ENCODE peak calls at places on chromosomes 3 and 15, in six cellular contexts. P, Y, D, R, J and F are unnamed samples.
A peak's percentile ranks its signal among the peaks of the same experiment; 100 is the strongest.

GRCh38 chr15:40545457-40545856 is 19.4 kb downstream of the CCDC32 start:
- DNase-seq in P (no peak), R (no peak), D (no peak), J (no peak), Y (no peak), F (no peak)

GRCh38 chr3:14298991-14299555 is 103.3 kb upstream of the SLC6A6 start:
- DNase-seq in J (no peak), D (no peak), Y (no peak), P (no peak), R (no peak), F (no peak)

GRCh38 chr3:126305427-126305826 is 51.8 kb downstream of the KLF15 start:
- DNase-seq in D (no peak), Y (no peak), J (no peak), P (no peak), R (peak; percentile 42), F (no peak)

GRCh38 chr15:96121521-96121920 is 209.0 kb upstream of the NR2F2 start:
- DNase-seq in J (no peak), Y (no peak), P (no peak), R (peak; percentile 67), D (no peak), F (peak; percentile 82)

GRCh38 chr3:133282239-133282638 is 117.6 kb upstream of the BFSP2 start:
- DNase-seq in J (no peak), R (peak; percentile 61), D (no peak), P (no peak), Y (no peak), F (peak; percentile 16)

GRCh38 chr15:57820119-57820518 is 113.6 kb downstream of the POLR2M start:
- DNase-seq in R (peak; percentile 23), P (no peak), D (no peak), Y (no peak), J (no peak), F (peak; percentile 28)

GRCh38 chr3:10585945-10586344 is 80.6 kb upstream of the ATP2B2 start:
- DNase-seq in Y (no peak), J (no peak), R (no peak), D (no peak), P (no peak), F (no peak)

GRCh38 chr3:111252795-111253194 is 181.2 kb downstream of the NECTIN3 start:
- DNase-seq in R (peak; percentile 24), J (no peak), P (no peak), Y (no peak), D (no peak), F (peak; percentile 39)

GRCh38 chr3:44289882-44290462 is 48.3 kb downstream of the TOPAZ1 start:
- DNase-seq in Y (no peak), R (no peak), J (no peak), P (no peak), D (no peak), F (no peak)

GRCh38 chr15:64856429-64857145 is 14.9 kb downstream of the PLEKHO2 start:
- DNase-seq in P (no peak), D (peak; percentile 38), J (no peak), R (peak; percentile 50), Y (no peak), F (no peak)

GRCh38 chr15:64851503-64851840 is 9.8 kb downstream of the PLEKHO2 start:
- DNase-seq in P (no peak), Y (no peak), D (no peak), R (peak; percentile 91), J (peak; percentile 73), F (peak; percentile 77)

GRCh38 chr15:64854526-64854925 is 12.8 kb downstream of the PLEKHO2 start:
- DNase-seq in D (no peak), Y (no peak), J (no peak), R (no peak), P (no peak), F (no peak)

GRCh38 chr15:64855206-64856000 is 13.7 kb downstream of the PLEKHO2 start:
- DNase-seq in J (no peak), Y (no peak), P (no peak), R (no peak), D (no peak), F (no peak)

GRCh38 chr15:64854041-64854440 is 12.3 kb downstream of the PLEKHO2 start:
- DNase-seq in D (no peak), J (no peak), R (peak; percentile 35), P (no peak), Y (no peak), F (no peak)
- H3K27ac ChIP-seq in D (no peak overlapping the region), J (no peak overlapping the region), R (no peak overlapping the region), P (no peak overlapping the region), Y (no peak overlapping the region), F (no peak overlapping the region)

DNA sequence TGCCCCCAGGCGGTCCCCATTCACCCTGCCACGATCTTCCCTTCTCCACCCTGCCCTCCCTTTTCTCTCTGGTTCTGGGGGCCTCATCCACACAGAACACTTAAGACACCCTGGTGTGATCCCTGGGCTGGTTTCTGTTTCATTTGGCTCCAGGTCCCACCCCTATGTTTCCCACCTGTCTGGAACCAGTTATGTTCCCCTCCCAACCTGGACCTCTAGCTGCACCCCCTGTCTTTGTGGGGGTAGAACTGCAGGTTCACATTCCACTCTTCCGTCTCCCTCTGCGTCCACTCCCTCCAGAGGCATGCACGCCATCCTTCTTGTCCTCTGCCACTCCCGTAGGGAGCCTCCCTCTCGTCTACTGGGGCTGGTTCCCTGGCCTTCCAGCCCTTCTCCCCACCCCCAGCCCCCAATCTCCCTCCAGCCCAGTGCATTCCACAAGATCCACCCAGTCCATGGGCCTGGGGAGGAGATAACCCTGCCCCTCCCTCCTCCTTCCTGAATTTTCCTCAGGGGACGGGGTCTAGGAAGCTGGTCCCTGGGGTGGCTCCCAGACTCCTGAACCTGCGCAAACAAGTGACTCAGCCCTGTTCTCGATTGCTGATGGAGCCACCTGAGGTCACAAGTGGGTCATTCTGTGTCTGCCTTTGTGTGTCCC is 73.8 kb downstream of the ABTB1 start:
- DNase-seq in J (no peak), Y (no peak), R (no peak), P (no peak), D (peak; percentile 62), F (no peak)
- TF ChIP-seq CTCF in J (no peak), Y (no peak), R (no peak), P (peak; percentile 21), D (peak; percentile 31), F (peak; percentile 48)

DNA sequence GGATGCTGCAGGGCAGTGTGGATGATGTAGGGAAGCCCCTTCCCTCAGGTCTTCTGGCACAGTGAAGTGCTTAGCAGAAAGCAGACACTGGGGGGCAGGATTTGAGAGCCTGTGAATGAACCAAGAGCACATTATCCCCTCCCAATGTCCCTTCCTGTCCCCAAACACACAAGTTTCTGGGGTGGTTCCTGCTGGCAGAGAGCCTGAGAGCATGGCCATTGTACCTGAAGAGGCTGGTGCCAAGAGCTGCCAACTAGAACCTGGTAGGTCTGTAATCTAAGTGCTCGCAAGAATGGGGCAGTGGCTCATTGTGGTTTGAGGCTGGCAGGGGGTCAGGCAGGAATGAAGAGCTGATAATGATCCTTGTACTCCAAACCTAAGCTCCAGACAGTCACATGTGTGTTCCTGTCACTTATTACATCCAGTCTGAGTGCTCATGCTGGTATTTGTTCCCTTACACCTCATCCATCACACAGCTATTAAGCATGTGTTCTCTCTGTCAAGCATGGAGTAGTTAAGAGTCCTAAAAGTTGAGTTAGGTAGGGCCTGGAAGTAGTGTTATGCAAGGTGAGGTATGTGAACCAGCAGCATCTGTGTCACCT is 6.7 kb upstream of the CCR1 start:
- DNase-seq in D (no peak), R (no peak), Y (no peak), J (peak; percentile 61), P (no peak), F (no peak)
- H3K4me3 ChIP-seq in D (no peak overlapping the region), R (no peak overlapping the region), Y (no peak overlapping the region), J (no peak overlapping the region), P (no peak overlapping the region), F (no peak overlapping the region)

GRCh38 chr15:44308415-44308814 is 19.9 kb downstream of the GOLM2 start:
- DNase-seq in P (no peak), D (no peak), J (no peak), Y (no peak), R (no peak), F (no peak)

GRCh38 chr15:44312108-44312507 is 23.6 kb downstream of the GOLM2 start:
- DNase-seq in R (no peak), D (no peak), Y (no peak), J (no peak), P (no peak), F (no peak)

GRCh38 chr15:44311136-44311535 is 22.6 kb downstream of the GOLM2 start:
- DNase-seq in P (no peak), D (no peak), Y (no peak), R (no peak), J (no peak), F (no peak)

GRCh38 chr15:44307712-44308111 is 19.2 kb downstream of the GOLM2 start:
- DNase-seq in P (no peak), J (no peak), R (no peak), Y (no peak), D (no peak), F (no peak)

GRCh38 chr15:44308874-44309273 is 20.4 kb downstream of the GOLM2 start:
- DNase-seq in J (no peak), D (no peak), P (no peak), Y (no peak), R (no peak), F (no peak)
- H3K27ac ChIP-seq in J (no peak overlapping the region), D (no peak overlapping the region), P (no peak overlapping the region), Y (no peak overlapping the region), R (no peak overlapping the region), F (no peak overlapping the region)

DNA sequence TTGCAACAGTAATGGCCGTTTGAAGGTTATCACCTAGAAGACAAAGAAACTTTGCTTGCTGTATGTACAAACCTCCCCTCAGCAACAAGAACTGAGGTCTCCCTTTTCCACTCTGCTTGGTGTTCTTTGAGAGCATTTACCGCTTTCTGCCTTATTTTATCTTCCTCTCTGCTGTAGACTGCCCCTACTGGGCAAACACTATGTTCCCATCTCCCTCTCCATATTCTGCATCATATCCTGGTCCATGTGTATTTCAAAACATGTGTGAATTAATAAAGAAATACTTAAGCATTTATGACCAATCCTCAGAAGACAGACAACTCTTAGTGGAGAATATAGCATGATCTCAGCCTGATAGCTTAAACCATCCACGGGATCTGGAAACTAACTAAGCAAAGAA is 64.4 kb downstream of the ATP13A5 start:
- DNase-seq in R (no peak), Y (no peak), D (no peak), P (no peak), J (no peak), F (no peak)
- TF ChIP-seq CTCF in R (peak; percentile 8), Y (no peak), D (no peak), P (no peak), J (no peak), F (peak; percentile 19)

GRCh38 chr15:60396964-60397771 is 618 bp downstream of the ANXA2 start:
- DNase-seq in D (peak; percentile 71), P (peak; percentile 81), J (no peak), Y (peak; percentile 18), R (no peak), F (peak; percentile 67)

GRCh38 chr15:60399246-60399915 is 1.6 kb upstream of the ANXA2 start:
- DNase-seq in D (no peak), J (no peak), P (no peak), R (no peak), Y (no peak), F (no peak)

GRCh38 chr15:60397772-60398445 is at the start of gene ANXA2:
- DNase-seq in P (no peak), J (peak; percentile 4), D (peak; percentile 88), R (peak; percentile 76), Y (peak; percentile 79), F (peak; percentile 75)

GRCh38 chr15:60400957-60401356 is 3.2 kb upstream of the ANXA2 start:
- DNase-seq in Y (no peak), D (no peak), J (no peak), R (no peak), P (no peak), F (no peak)

GRCh38 chr15:60399931-60400330 is 2.1 kb upstream of the ANXA2 start:
- DNase-seq in Y (no peak), D (no peak), J (no peak), P (no peak), R (peak; percentile 81), F (no peak)
- H3K4me3 ChIP-seq in Y (no peak overlapping the region), D (no peak overlapping the region), J (no peak overlapping the region), P (peak overlapping the region; percentile 55), R (peak overlapping the region; percentile 54), F (no peak overlapping the region)